ENCODE peak calls at places on chromosome 9, in nine cellular contexts. F is stomach, B is esophagus squamous epithelium, M is nephron progenitor cell, J is HFF-Myc, R is neural crest cell, S is foreskin fibroblast, Y is WTC11, W is choroid plexus epithelial cell. V is an unnamed sample.

GRCh38 chr9:124551472-124552339 is 44.5 kb upstream of the NR5A1 start:
- DNase-seq in F (peak), B (no peak), M (peak), J (no peak), R (peak), S (peak), Y (peak), W (peak), V (peak)

GRCh38 chr9:32728181-32728580 is 55.2 kb upstream of the TMEM215 start:
- DNase-seq in F (no peak), B (no peak), M (no peak), J (no peak), R (no peak), S (no peak), Y (no peak), W (no peak), V (no peak)

GRCh38 chr9:69945671-69946141 is 97.9 kb upstream of the MAMDC2 start:
- DNase-seq in F (peak), B (no peak), M (no peak), J (peak), R (no peak), S (peak), Y (no peak), W (peak), V (no peak)

GRCh38 chr9:2815661-2816060 is 28.2 kb downstream of the PUM3 start:
- DNase-seq in F (no peak), B (no peak), M (no peak), J (no peak), R (no peak), S (no peak), Y (no peak), W (no peak), V (no peak)

GRCh38 chr9:95028855-95029219 is 288.7 kb downstream of the FANCC start:
- DNase-seq in F (no peak), B (no peak), M (no peak), J (no peak), R (no peak), S (no peak), Y (no peak), W (no peak), V (no peak)

GRCh38 chr9:124882221-124882620 is 20.3 kb downstream of the ARPC5L start:
- DNase-seq in F (no peak), B (no peak), M (peak), J (no peak), R (no peak), S (no peak), Y (peak), W (no peak), V (no peak)

GRCh38 chr9:136881691-136882108 is 4.6 kb upstream of the TRAF2 start:
- DNase-seq in F (peak), B (no peak), M (no peak), J (no peak), R (no peak), S (no peak), Y (no peak), W (peak), V (no peak)

GRCh38 chr9:90894956-90895687 is 93.5 kb downstream of the SYK start:
- DNase-seq in F (no peak), B (no peak), M (peak), J (no peak), R (peak), S (no peak), Y (peak), W (peak), V (peak)

GRCh38 chr9:113876806-113877236 is 712 bp downstream of the ZNF618 start:
- DNase-seq in F (no peak), B (no peak), M (no peak), J (no peak), R (no peak), S (no peak), Y (no peak), W (peak), V (no peak)

GRCh38 chr9:23493219-23493618 is 332.8 kb downstream of the ELAVL2 start:
- DNase-seq in F (no peak), B (no peak), M (no peak), J (no peak), R (no peak), S (no peak), Y (no peak), W (no peak), V (peak)

GRCh38 chr9:119639287-119639955 is 270.2 kb upstream of the BRINP1 start:
- DNase-seq in F (no peak), B (no peak), M (peak), J (no peak), R (no peak), S (no peak), Y (no peak), W (peak), V (peak)

GRCh38 chr9:114409103-114409780 is 21.5 kb upstream of the AKNA start:
- DNase-seq in F (no peak), B (no peak), M (no peak), J (no peak), R (no peak), S (no peak), Y (no peak), W (peak), V (no peak)

GRCh38 chr9:69066955-69067354 is 31.4 kb downstream of the FXN start:
- DNase-seq in F (no peak), B (no peak), M (no peak), J (no peak), R (no peak), S (no peak), Y (peak), W (no peak), V (peak)

GRCh38 chr9:125749951-125750655 is 2.9 kb downstream of the PBX3 start:
- DNase-seq in F (no peak), B (no peak), M (no peak), J (no peak), R (no peak), S (no peak), Y (no peak), W (peak), V (no peak)

GRCh38 chr9:109213300-109214121 is 46.5 kb upstream of the FRRS1L start:
- DNase-seq in F (peak), B (no peak), M (no peak), J (no peak), R (no peak), S (no peak), Y (no peak), W (no peak), V (no peak)

GRCh38 chr9:137365056-137365455 is 57.9 kb downstream of the EXD3 start:
- DNase-seq in F (no peak), B (no peak), M (no peak), J (no peak), R (no peak), S (no peak), Y (peak), W (no peak), V (no peak)

GRCh38 chr9:35538361-35539234 is 48.7 kb downstream of the RUSC2 start:
- DNase-seq in F (peak), B (no peak), M (peak), J (peak), R (peak), S (peak), Y (peak), W (peak), V (peak)

GRCh38 chr9:125911861-125912260 is 164.7 kb downstream of the PBX3 start:
- DNase-seq in F (no peak), B (no peak), M (no peak), J (no peak), R (no peak), S (no peak), Y (no peak), W (peak), V (no peak)

GRCh38 chr9:124353811-124354274 is 61.4 kb downstream of the PSMB7 start:
- DNase-seq in F (no peak), B (no peak), M (no peak), J (peak), R (no peak), S (peak), Y (no peak), W (peak), V (no peak)

GRCh38 chr9:111662851-111663823 is 1.7 kb downstream of the GNG10 start:
- DNase-seq in F (no peak), B (no peak), M (peak), J (no peak), R (no peak), S (no peak), Y (peak), W (no peak), V (no peak)

DNA sequence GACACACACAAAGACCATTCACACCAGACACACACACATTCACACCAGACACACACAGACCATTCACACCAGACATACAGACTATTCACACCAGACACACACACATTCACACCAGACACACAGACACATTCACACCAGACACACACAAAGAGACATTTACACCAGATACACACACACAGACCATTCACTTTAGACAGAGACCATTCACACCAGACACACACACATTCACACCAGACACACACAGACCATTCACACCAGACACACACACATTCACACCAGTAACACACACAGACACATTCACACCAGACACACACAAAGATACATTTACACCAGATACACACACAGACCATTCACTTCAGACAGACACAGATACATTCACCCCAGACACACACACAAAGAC is 29.0 kb upstream of the FCN1 start:
- DNase-seq in F (no peak), B (no peak), M (no peak), J (no peak), R (no peak), S (no peak), Y (no peak), W (no peak), V (no peak)
- TF ChIP-seq CTCF in F (no peak), B (no peak), M (no peak), J (no peak), R (no peak), S (no peak), Y (no peak), W (no peak), V (no peak)

DNA sequence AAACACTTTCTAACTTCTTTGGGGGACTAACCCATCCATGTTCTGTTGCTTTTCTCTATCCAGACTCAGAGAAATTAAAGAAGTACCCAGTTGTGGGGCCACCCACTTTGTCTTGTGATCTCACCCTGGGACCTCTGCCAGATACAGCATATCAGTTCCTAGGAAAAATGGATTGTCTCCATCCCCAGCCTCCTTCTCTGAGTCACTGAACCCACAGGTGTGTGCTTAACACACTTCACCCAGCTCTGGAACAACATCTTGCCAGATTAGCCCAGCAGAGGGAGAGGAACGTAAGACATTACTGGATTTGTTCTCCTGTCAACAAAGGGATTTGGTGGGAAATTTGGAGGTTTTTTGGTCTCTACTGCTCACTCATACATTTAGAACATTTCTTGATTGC is 19.2 kb downstream of the FAM240B start:
- DNase-seq in F (no peak), B (no peak), M (no peak), J (no peak), R (no peak), S (no peak), Y (no peak), W (peak), V (no peak)
- TF ChIP-seq CTCF in F (no peak), B (no peak), M (no peak), J (no peak), R (no peak), S (no peak), Y (no peak), W (peak), V (no peak)

DNA sequence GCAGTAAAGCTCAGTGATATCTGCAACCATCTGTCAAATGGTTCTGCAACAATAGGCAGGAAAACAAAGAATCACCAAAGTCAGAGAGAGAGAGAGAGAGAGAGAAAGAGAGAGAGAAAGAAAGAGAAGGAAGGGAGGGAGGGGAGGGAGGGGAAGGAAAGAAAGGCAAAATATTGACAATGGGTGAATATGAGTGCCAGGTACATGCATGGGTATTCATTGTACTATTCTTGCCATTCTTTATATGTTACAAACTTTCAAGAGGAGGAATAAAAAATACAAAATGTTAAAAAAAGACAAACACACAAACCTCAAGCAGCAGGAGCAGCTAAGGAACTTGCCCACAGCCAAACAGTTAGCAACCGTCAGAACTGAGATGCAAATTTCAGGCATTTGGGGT is 350.8 kb upstream of the RFX3 start:
- DNase-seq in F (no peak), B (no peak), M (no peak), J (no peak), R (no peak), S (no peak), Y (no peak), W (no peak), V (no peak)
- TF ChIP-seq CTCF in F (no peak), B (no peak), M (no peak), J (no peak), R (no peak), S (no peak), Y (no peak), W (no peak), V (no peak)

GRCh38 chr9:128881884-128882676 is at the start of the genes KYAT1 and LRRC8A:
- DNase-seq in F (peak), B (peak), M (peak), J (peak), R (peak), S (peak), Y (peak), W (peak), V (peak)
- TF ChIP-seq CTCF in F (no peak), B (no peak), M (no peak), J (no peak), R (no peak), S (no peak), Y (no peak), W (no peak), V (no peak)

GRCh38 chr9:78130004-78130403 is 98.4 kb upstream of the GNAQ start:
- DNase-seq in F (no peak), B (no peak), M (no peak), J (no peak), R (peak), S (no peak), Y (peak), W (peak), V (no peak)
- TF ChIP-seq CTCF in F (no peak), B (no peak), M (no peak), J (no peak), R (peak), S (no peak), Y (peak), W (peak), V (no peak)

GRCh38 chr9:127930298-127931091 is at the start of gene PIP5KL1:
- DNase-seq in F (peak), B (no peak), M (peak), J (no peak), R (peak), S (peak), Y (peak), W (peak), V (peak)
- TF ChIP-seq CTCF in F (no peak), B (no peak), M (no peak), J (no peak), R (peak), S (peak), Y (no peak), W (peak), V (no peak)

GRCh38 chr9:21155501-21155900 is 11.0 kb downstream of the IFNA21 start:
- DNase-seq in F (no peak), B (no peak), M (no peak), J (no peak), R (no peak), S (peak), Y (no peak), W (peak), V (no peak)

DNA sequence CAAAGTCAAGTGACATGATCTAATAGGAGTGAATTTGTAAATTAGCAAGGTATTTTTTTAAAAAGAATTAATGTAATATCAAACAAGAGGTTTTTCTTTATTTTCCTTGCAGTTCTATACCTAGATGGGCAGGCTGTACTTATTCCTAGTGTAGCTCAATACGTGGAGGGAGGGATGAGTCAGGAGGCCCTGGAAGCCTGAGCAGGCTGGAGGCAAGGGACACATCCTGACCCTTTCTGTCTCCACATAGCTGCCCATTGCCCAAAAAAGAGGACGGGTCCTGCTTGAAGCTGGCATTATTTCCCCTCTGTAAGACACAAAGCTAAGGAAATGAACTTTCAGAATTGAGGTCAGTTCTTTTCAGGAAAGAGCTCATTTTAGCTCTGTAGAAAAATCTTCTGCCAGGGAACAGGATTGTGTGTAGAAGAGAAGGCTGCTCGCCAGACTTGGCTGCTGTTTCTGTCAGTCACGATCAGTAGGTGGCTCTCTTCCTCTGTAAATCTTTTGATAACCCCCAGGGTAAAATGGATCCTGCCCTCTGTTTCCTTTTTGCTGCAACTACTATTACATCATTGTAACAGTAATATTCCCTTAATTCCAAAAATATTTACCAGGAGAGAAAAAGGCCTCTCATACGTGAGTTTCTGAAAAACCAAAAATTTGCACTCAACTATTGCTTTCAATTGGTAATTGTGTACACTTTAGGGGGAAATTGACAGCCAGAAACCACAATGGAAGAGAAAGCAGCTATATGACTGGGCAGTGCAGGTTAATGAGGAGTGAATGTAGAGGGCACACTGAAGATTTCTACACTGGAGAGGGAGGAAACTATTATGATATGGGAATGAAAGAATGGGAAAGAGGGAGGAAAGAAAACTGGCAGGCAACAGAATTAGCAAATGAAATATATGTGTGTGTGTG is 12.3 kb upstream of the IFNW1 start:
- DNase-seq in F (no peak), B (no peak), M (peak), J (no peak), R (peak), S (peak), Y (no peak), W (peak), V (peak)
- TF ChIP-seq CTCF in F (no peak), B (no peak), M (no peak), J (no peak), R (peak), S (no peak), Y (no peak), W (peak), V (no peak)

GRCh38 chr9:12698293-12698692 is 5.1 kb downstream of the TYRP1 start:
- DNase-seq in F (no peak), B (no peak), M (no peak), J (no peak), R (no peak), S (peak), Y (no peak), W (peak), V (no peak)

GRCh38 chr9:12696931-12697622 is 3.9 kb downstream of the TYRP1 start:
- DNase-seq in F (no peak), B (no peak), M (no peak), J (no peak), R (no peak), S (no peak), Y (no peak), W (no peak), V (no peak)

GRCh38 chr9:12697719-12698118 is 4.5 kb downstream of the TYRP1 start:
- DNase-seq in F (no peak), B (no peak), M (no peak), J (no peak), R (no peak), S (no peak), Y (no peak), W (peak), V (no peak)

GRCh38 chr9:12699529-12699928 is 6.3 kb downstream of the TYRP1 start:
- DNase-seq in F (no peak), B (no peak), M (no peak), J (no peak), R (no peak), S (no peak), Y (no peak), W (peak), V (no peak)

DNA sequence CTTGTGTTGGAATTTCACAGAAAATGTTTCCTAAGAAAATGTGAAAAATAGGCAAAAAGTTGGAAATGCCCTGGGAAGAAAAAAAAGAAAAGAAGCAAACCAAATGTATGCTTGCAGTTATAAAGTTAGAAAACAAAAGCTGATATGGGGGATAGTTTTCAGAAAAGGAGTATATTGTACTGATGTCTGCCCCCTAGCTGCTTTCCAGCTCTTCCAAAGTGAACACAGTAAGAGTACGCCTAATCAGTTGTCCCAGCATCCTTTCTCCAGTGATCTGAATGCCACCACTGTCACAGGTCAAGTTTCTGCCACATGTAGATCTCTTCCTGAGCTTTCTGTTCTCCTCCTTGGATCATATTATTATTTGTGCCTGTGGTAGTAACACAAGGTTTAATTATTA is 5.8 kb downstream of the TYRP1 start:
- DNase-seq in F (no peak), B (no peak), M (no peak), J (no peak), R (no peak), S (no peak), Y (no peak), W (peak), V (no peak)
- TF ChIP-seq CTCF in F (no peak), B (no peak), M (no peak), J (peak), R (no peak), S (no peak), Y (no peak), W (peak), V (no peak)